ENCODE peak calls at places on chromosomes 11 and 22, in five cellular contexts. N is HepG2, M is H1, P is SK-N-SH, T is K562. Q is an unnamed sample.
A peak's percentile ranks its signal among the peaks of the same experiment; 100 is the strongest.

GRCh38 chr11:119671048-119671447 is 58.0 kb downstream of the NECTIN1 start:
- DNase-seq in M (no peak), N (no peak), T (no peak), P (peak; percentile 87), Q (no peak)

GRCh38 chr11:27470166-27470565 is 2.4 kb downstream of the LGR4 start:
- DNase-seq in P (no peak), M (no peak), T (no peak), N (no peak), Q (no peak)

GRCh38 chr11:86931965-86932332 is 23.2 kb downstream of the FZD4 start:
- DNase-seq in M (no peak), N (no peak), T (peak; percentile 88), P (no peak), Q (no peak)

GRCh38 chr11:119615003-119615878 is 113.8 kb downstream of the NECTIN1 start:
- DNase-seq in N (peak; percentile 83), P (no peak), M (no peak), T (no peak), Q (peak; percentile 48)

GRCh38 chr11:86905252-86905651 is 49.9 kb downstream of the FZD4 start:
- DNase-seq in P (no peak), M (no peak), N (no peak), T (no peak), Q (no peak)

GRCh38 chr22:47126344-47126811 is 363.9 kb downstream of the TBC1D22A start:
- DNase-seq in P (no peak), T (no peak), N (no peak), M (no peak), Q (no peak)

GRCh38 chr11:57511741-57512430 is 3.6 kb downstream of the SLC43A1 start:
- DNase-seq in P (no peak), N (no peak), T (no peak), M (no peak), Q (no peak)

GRCh38 chr22:26342719-26343449 is 86.2 kb upstream of the ASPHD2 start:
- DNase-seq in N (no peak), M (no peak), P (no peak), T (no peak), Q (no peak)

GRCh38 chr11:120839846-120840402 is 184.0 kb upstream of the TBCEL start:
- DNase-seq in P (no peak), N (no peak), T (no peak), M (no peak), Q (no peak)

GRCh38 chr11:74701351-74701750 is 29.9 kb downstream of the CHRDL2 start:
- DNase-seq in M (peak; percentile 78), T (peak; percentile 73), N (peak; percentile 20), P (no peak), Q (no peak)
- TF ChIP-seq TAF1 in M (no peak), T (no peak), N (no peak), P (no peak), Q (no peak)

GRCh38 chr22:30601464-30601863 is 5.5 kb upstream of the TCN2 start:
- DNase-seq in N (no peak), M (no peak), P (no peak), T (no peak), Q (no peak)

GRCh38 chr22:30604723-30605122 is 2.3 kb upstream of the TCN2 start:
- DNase-seq in N (no peak), M (no peak), P (no peak), T (no peak), Q (no peak)

GRCh38 chr22:30600925-30601324 is 6.0 kb upstream of the TCN2 start:
- DNase-seq in P (no peak), N (no peak), T (no peak), M (no peak), Q (no peak)

GRCh38 chr22:30598986-30599385 is 7.3 kb upstream of the PES1 start:
- DNase-seq in T (no peak), N (no peak), P (no peak), M (no peak), Q (no peak)

DNA sequence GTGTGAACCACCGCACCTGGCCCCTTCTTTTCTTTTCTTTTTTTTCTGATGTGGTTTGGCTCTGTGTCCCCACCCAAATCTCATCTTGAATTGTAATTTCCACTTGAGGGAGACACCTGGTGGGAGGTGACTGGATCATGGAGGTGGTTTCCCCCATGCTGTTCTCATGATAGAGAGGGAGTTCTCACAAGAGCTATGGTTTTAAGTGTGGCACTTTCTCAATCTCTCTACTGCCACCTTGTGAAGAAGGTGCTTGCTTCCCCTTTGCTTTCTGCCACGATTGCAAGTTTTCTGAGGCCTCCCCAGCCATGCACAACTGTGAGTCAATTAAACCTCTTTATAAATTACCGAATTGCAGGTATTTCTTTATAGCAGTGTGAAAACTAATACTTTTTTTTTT is 4.9 kb upstream of the TCN2 start:
- DNase-seq in T (peak; percentile 45), N (peak; percentile 47), M (no peak), P (no peak), Q (no peak)
- TF ChIP-seq CTCF in T (peak; percentile 41), N (peak; percentile 64), M (peak; percentile 46), P (peak; percentile 57), Q (peak; percentile 37)

GRCh38 chr11:74748211-74749126 is at the start of gene RNF169:
- DNase-seq in T (peak; percentile 96), N (peak; percentile 91), P (peak; percentile 97), M (peak; percentile 86), Q (peak; percentile 90)

GRCh38 chr11:74746868-74747267 is 1.8 kb upstream of the RNF169 start:
- DNase-seq in P (peak; percentile 50), N (no peak), M (no peak), T (no peak), Q (no peak)

GRCh38 chr11:74743640-74744039 is 5.0 kb upstream of the RNF169 start:
- DNase-seq in T (no peak), M (no peak), N (no peak), P (no peak), Q (no peak)

GRCh38 chr11:74742070-74742469 is 6.6 kb upstream of the RNF169 start:
- DNase-seq in M (no peak), T (no peak), P (no peak), N (no peak), Q (no peak)

DNA sequence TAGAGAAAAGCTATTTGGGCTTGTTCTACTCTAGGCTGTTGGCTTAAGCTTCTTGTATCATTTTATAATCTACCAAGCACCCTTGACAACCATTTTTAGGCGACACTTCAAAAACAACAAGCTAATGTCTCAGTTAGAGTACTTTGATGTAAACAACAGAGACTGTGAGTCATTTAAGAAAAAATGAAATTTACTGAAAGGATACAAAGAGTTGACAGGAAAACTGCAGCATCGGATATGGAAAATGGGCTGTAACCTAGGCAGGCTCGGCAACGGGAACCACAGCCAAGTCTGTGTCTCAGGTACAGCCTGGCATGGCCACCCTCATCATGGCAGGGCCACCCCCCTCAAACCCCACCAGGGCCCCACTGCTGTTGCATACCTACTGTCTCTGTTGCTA is 4.4 kb upstream of the RNF169 start:
- DNase-seq in T (no peak), N (no peak), M (no peak), P (no peak), Q (no peak)
- TF ChIP-seq TAF1 in T (no peak), N (no peak), M (no peak), P (no peak), Q (no peak)

GRCh38 chr11:75328426-75329277 is 22.8 kb downstream of the ARRB1 start:
- DNase-seq in P (peak; percentile 87), T (peak; percentile 73), M (peak; percentile 65), N (peak; percentile 78), Q (peak; percentile 69)
- TF ChIP-seq CTCF in P (peak; percentile 73), T (peak; percentile 84), M (peak; percentile 77), N (peak; percentile 94), Q (peak; percentile 80)

GRCh38 chr22:39318507-39319283 is 728 bp downstream of the RPL3 start:
- DNase-seq in M (no peak), N (no peak), T (no peak), P (no peak), Q (no peak)

GRCh38 chr22:39317084-39317755 is 2.2 kb downstream of the RPL3 start:
- DNase-seq in N (no peak), P (no peak), T (no peak), M (no peak), Q (no peak)

GRCh38 chr22:39315389-39315788 is 4.0 kb downstream of the RPL3 start:
- DNase-seq in N (no peak), P (no peak), T (no peak), M (no peak), Q (no peak)

GRCh38 chr22:39317756-39318506 is 1.5 kb downstream of the RPL3 start:
- DNase-seq in T (no peak), P (no peak), N (no peak), M (no peak), Q (no peak)

DNA sequence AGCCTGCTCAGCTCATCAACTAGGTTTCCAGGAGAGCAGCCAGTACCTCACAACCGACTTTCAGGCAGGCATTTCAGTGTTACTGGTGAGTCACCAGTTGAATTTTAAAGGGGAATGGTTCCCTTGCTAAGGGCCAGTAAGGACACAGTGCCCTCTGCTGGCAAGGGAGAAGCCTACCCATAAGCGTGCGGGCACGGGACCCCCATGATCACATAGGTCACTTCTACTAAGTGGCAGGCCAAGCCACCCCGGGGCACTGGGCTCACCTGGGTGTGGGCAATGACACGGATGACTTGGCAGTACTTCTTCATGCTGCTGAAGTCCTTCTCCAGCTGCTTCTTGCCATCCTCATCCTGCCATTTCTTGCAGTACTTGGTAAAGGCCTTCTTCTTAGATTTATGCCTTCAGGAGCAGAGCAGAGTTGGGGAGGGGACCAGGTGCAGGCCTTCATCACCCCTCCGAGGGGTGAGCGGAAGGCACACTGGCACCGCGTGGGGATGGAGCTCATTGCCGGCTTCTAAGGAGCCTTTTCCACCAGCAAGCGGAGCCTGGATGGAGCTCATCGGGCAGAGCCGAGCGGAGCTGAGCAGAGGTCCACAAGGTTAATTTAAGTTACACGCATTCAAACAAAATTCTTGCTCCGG is 2.9 kb downstream of the RPL3 start:
- DNase-seq in M (peak; percentile 82), N (peak; percentile 88), T (peak; percentile 77), P (peak; percentile 57), Q (peak; percentile 45)
- TF ChIP-seq TAF1 in M (no peak), N (no peak), T (no peak), P (no peak), Q (no peak)

GRCh38 chr11:114279778-114280532 is 16.2 kb upstream of the NNMT start:
- DNase-seq in M (peak; percentile 23), N (no peak), T (no peak), P (no peak), Q (no peak)

GRCh38 chr11:114278342-114279065 is 17.7 kb upstream of the NNMT start:
- DNase-seq in N (no peak), T (no peak), P (no peak), M (peak; percentile 22), Q (no peak)

GRCh38 chr11:114281388-114281956 is 14.7 kb upstream of the NNMT start:
- DNase-seq in P (no peak), N (no peak), M (no peak), T (no peak), Q (no peak)

GRCh38 chr11:114282488-114282887 is 13.7 kb upstream of the NNMT start:
- DNase-seq in T (no peak), M (no peak), P (no peak), N (no peak), Q (no peak)

GRCh38 chr11:114280696-114281095 is 15.5 kb upstream of the NNMT start:
- DNase-seq in P (peak; percentile 76), M (peak; percentile 87), N (peak; percentile 46), T (peak; percentile 80), Q (no peak)
- TF ChIP-seq CTCF in P (peak; percentile 77), M (peak; percentile 87), N (peak; percentile 88), T (peak; percentile 92), Q (peak; percentile 38)

GRCh38 chr22:20748082-20748481 is 25.8 kb upstream of the SERPIND1 start:
- DNase-seq in N (no peak), T (no peak), P (no peak), M (no peak), Q (no peak)
- TF ChIP-seq TAF1 in N (no peak), T (no peak), P (no peak), M (no peak), Q (no peak)

Q was measured in GM12878.